ENCODE peak calls at places on chromosomes 5 and 9, in four cellular contexts. Z is IMR-90, B is heart left ventricle, M is NT2/D1. Q is an unnamed sample.

GRCh38 chr5:143354025-143354424 is 49.5 kb downstream of the NR3C1 start:
- DNase-seq in Z (no peak), B (no peak), M (no peak), Q (no peak)

GRCh38 chr5:58040851-58041250 is 419.0 kb downstream of the PLK2 start:
- DNase-seq in Z (no peak), B (no peak), M (no peak), Q (no peak)

GRCh38 chr5:97009212-97009898 is 73.5 kb downstream of the LNPEP start:
- DNase-seq in Z (no peak), B (no peak), M (no peak), Q (no peak)

GRCh38 chr5:14341571-14342225 is 198.6 kb downstream of the TRIO start:
- DNase-seq in Z (no peak), B (no peak), M (peak; percentile 75), Q (no peak)

GRCh38 chr5:136330353-136330913 is 34.9 kb downstream of the TRPC7 start:
- DNase-seq in Z (no peak), B (no peak), M (no peak), Q (no peak)

GRCh38 chr5:124746916-124747769 is 704 bp upstream of the ZNF608 start:
- DNase-seq in Z (peak; percentile 94), B (peak; percentile 82), M (no peak), Q (peak; percentile 71)

GRCh38 chr9:93960971-93961841 is 6.1 kb upstream of the BARX1 start:
- DNase-seq in Z (no peak), B (no peak), M (no peak), Q (peak; percentile 25)

GRCh38 chr9:100426532-100427365 is at the start of gene MSANTD3:
- DNase-seq in Z (peak; percentile 76), B (peak; percentile 79), M (no peak), Q (peak; percentile 77)

GRCh38 chr9:131237931-131238401 is 38.3 kb downstream of the FAM78A start:
- DNase-seq in Z (peak; percentile 88), B (peak; percentile 76), M (no peak), Q (peak; percentile 68)

GRCh38 chr9:36306481-36307306 is 48.4 kb upstream of the GNE start:
- DNase-seq in Z (peak; percentile 23), B (no peak), M (no peak), Q (no peak)

GRCh38 chr5:175840050-175840841 is 31.1 kb upstream of the CPLX2 start:
- DNase-seq in Z (peak; percentile 30), B (no peak), M (no peak), Q (no peak)

GRCh38 chr5:175845229-175845628 is 26.1 kb upstream of the CPLX2 start:
- DNase-seq in Z (no peak), B (no peak), M (no peak), Q (no peak)

GRCh38 chr5:175842506-175842905 is 28.9 kb upstream of the CPLX2 start:
- DNase-seq in Z (no peak), B (no peak), M (no peak), Q (no peak)

GRCh38 chr5:175844174-175844573 is 27.2 kb upstream of the CPLX2 start:
- DNase-seq in Z (no peak), B (no peak), M (no peak), Q (no peak)

GRCh38 chr5:175842947-175843793 is 28.2 kb upstream of the CPLX2 start:
- DNase-seq in Z (peak; percentile 80), B (no peak), M (no peak), Q (peak; percentile 66)
- H3K4me1 ChIP-seq in Z (peaks cover 4% of the 10 kb centered on the region), B (no peaks in the 10 kb centered on the region), M (peaks cover 15% of the 10 kb centered on the region), Q (peaks cover 21% of the 10 kb centered on the region)

DNA sequence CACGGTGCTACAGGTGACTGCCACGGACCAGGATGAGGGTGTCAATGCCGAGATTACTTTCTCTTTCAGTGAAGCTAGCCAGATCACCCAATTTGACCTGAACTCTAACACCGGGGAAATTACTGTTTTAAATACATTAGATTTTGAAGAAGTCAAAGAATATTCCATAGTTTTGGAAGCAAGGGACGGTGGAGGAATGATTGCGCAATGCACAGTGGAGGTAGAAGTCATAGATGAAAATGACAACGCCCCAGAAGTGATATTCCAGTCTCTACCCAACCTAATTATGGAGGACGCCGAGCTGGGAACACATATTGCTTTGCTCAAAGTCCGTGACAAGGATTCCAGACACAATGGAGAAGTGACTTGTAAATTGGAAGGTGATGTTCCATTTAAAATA is 1.2 kb downstream of the PCDHGB4 start:
- DNase-seq in Z (no peak), B (no peak), M (no peak), Q (no peak)
- H3K9me3 ChIP-seq in Z (peaks cover 50% of the 10 kb centered on the region), B (no peaks in the 10 kb centered on the region), M (peaks cover 10% of the 10 kb centered on the region), Q (peaks cover 36% of the 10 kb centered on the region)

GRCh38 chr9:109109962-109110325 is 9.8 kb downstream of the TMEM245 start:
- DNase-seq in Z (no peak), B (no peak), M (no peak), Q (no peak)
- H3K4me1 ChIP-seq in Z (peaks cover 8% of the 10 kb centered on the region), B (peaks cover 76% of the 10 kb centered on the region), M (no peaks in the 10 kb centered on the region), Q (peaks cover 48% of the 10 kb centered on the region)

DNA sequence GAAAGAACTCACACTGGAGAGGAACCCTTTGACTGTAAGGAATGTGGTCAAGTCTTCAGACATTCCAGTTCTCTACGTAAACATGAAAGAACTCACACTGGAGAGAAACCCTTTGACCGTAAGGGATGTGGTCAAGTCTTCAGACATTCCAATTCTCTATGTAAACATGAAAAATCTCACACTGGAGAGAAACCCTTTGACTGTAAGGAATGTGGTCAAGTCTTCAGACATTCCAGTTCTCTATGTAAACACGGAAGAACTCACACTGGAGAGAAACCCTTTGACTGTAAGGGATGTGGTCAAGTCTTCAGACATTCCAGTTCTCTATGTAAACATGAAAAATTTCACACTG is 32.6 kb downstream of the MAPK9 start:
- DNase-seq in Z (peak; percentile 1), B (no peak), M (no peak), Q (peak; percentile 25)
- H3K9me3 ChIP-seq in Z (peaks cover 73% of the 10 kb centered on the region), B (peaks cover 14% of the 10 kb centered on the region), M (peaks cover 99% of the 10 kb centered on the region), Q (peaks cover 60% of the 10 kb centered on the region)

DNA sequence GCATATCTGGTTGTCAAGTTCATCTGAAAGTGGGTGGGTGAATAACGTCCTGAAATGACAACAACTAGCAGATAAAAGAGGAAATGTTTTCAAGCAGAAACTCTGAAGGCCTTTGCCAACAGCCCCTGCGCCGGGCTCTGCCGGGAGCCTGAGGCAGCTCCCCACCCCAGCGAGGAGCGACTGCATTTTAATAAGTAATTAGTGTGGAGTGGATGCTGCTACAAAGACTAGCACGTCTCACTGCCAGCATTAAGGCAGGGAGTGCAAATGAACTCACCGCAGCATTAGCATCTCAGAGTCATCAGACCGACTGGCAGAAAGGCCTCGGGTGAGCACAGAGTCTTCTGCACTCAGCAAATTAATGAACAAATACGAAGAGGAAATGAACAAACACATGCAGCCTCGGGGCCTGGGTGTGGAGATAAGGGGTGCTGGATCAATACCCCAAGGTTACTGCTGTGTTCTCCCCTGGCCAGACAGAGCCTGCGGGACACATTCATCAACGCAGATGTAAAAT is 63.8 kb downstream of the VAV2 start:
- DNase-seq in Z (no peak), B (no peak), M (no peak), Q (no peak)
- H3K4me1 ChIP-seq in Z (peaks cover 5% of the 10 kb centered on the region), B (peaks cover 11% of the 10 kb centered on the region), M (peaks cover 5% of the 10 kb centered on the region), Q (no peaks in the 10 kb centered on the region)